ENCODE peak calls at places on chromosome 10, in ten cellular contexts. C, J, R, Z, X, S, V, I, U and H are unnamed samples.

GRCh38 chr10:31620236-31621151 is 301.5 kb downstream of the ZEB1 start:
- DNase-seq in J (no peak), I (no peak), R (peak; percentile 66), U (no peak), V (no peak), S (no peak), Z (peak; percentile 47), X (peak; percentile 65), C (no peak), H (peak; percentile 77)

GRCh38 chr10:761376-761775 is 71.9 kb upstream of the DIP2C start:
- DNase-seq in Z (no peak), C (peak; percentile 23), R (no peak), U (no peak), X (no peak), V (peak; percentile 55), I (no peak), J (no peak), S (no peak), H (no peak)

GRCh38 chr10:62926407-62926806 is 110.2 kb upstream of the EGR2 start:
- DNase-seq in V (no peak), S (no peak), Z (no peak), I (no peak), R (no peak), X (no peak), J (no peak), U (no peak), C (no peak), H (no peak)

GRCh38 chr10:18368681-18369080 is 228.5 kb downstream of the CACNB2 start:
- DNase-seq in R (no peak), V (peak; percentile 35), U (no peak), J (no peak), X (no peak), C (no peak), Z (no peak), I (peak; percentile 18), S (no peak), H (peak; percentile 30)

GRCh38 chr10:48523212-48523819 is 81.6 kb downstream of the ARHGAP22 start:
- DNase-seq in C (no peak), X (no peak), S (peak; percentile 33), Z (peak; percentile 69), V (peak; percentile 70), R (peak; percentile 83), I (peak; percentile 89), J (no peak), U (peak; percentile 94), H (peak; percentile 95)

GRCh38 chr10:67662415-67662814 is 33.6 kb downstream of the CTNNA3 start:
- DNase-seq in C (no peak), R (no peak), U (no peak), Z (no peak), S (no peak), X (no peak), V (peak; percentile 33), I (no peak), J (no peak), H (no peak)

GRCh38 chr10:13346280-13346819 is 1.7 kb downstream of the SEPHS1 start:
- DNase-seq in U (peak; percentile 51), I (peak; percentile 56), Z (no peak), X (no peak), S (no peak), J (no peak), R (peak; percentile 43), C (no peak), V (no peak), H (peak; percentile 53)

GRCh38 chr10:13685885-13686284 is 99.1 kb downstream of the PRPF18 start:
- DNase-seq in V (no peak), U (no peak), R (no peak), I (no peak), C (no peak), S (no peak), X (no peak), J (no peak), Z (no peak), H (no peak)